ENCODE peak calls at places on chromosomes 1 and 21, in ten cellular contexts. One of them, this sample, is unnamed.

GRCh38 chr21:35198004-35198403 is 148.9 kb upstream of the RUNX1 start:
- DNase-seq in Calu3: peak
- DNase-seq in stimulated activated CD4-positive, alpha-beta T cell treated with anti-CD3 and anti-CD28 coated beads, Interleukin-12 subunit alpha, Interleukin-12 subunit beta, amount 100 ng/mL, for 48 hours: no peak
- DNase-seq in HS-5: peak
- DNase-seq in cardiac fibroblast: peak
- DNase-seq in fibroblast of mammary gland: peak
- DNase-seq in left colon: no peak
- DNase-seq in astrocyte of the cerebellum: peak
- DNase-seq in endothelial cell: no peak
- DNase-seq in MCF 10A: peak
- DNase-seq in this sample: no peak

GRCh38 chr21:46294647-46295176 is 8.6 kb downstream of the YBEY start:
- DNase-seq in stimulated activated CD4-positive, alpha-beta T cell treated with anti-CD3 and anti-CD28 coated beads, Interleukin-12 subunit alpha, Interleukin-12 subunit beta, amount 100 ng/mL, for 48 hours: no peak
- DNase-seq in HS-5: no peak
- DNase-seq in MCF 10A: peak
- DNase-seq in astrocyte of the cerebellum: peak
- DNase-seq in Calu3: peak
- DNase-seq in endothelial cell: no peak
- DNase-seq in fibroblast of mammary gland: peak
- DNase-seq in left colon: no peak
- DNase-seq in cardiac fibroblast: peak
- DNase-seq in this sample: no peak

GRCh38 chr1:175268720-175269119 is 76.1 kb upstream of the KIAA0040 start:
- DNase-seq in MCF 10A: peak
- DNase-seq in HS-5: no peak
- DNase-seq in cardiac fibroblast: no peak
- DNase-seq in left colon: no peak
- DNase-seq in stimulated activated CD4-positive, alpha-beta T cell treated with anti-CD3 and anti-CD28 coated beads, Interleukin-12 subunit alpha, Interleukin-12 subunit beta, amount 100 ng/mL, for 48 hours: no peak
- DNase-seq in fibroblast of mammary gland: peak
- DNase-seq in astrocyte of the cerebellum: no peak
- DNase-seq in endothelial cell: no peak
- DNase-seq in Calu3: peak
- DNase-seq in this sample: no peak

GRCh38 chr1:25028910-25029599 is 99.0 kb upstream of the RUNX3 start:
- DNase-seq in left colon: no peak
- DNase-seq in astrocyte of the cerebellum: no peak
- DNase-seq in stimulated activated CD4-positive, alpha-beta T cell treated with anti-CD3 and anti-CD28 coated beads, Interleukin-12 subunit alpha, Interleukin-12 subunit beta, amount 100 ng/mL, for 48 hours: peak
- DNase-seq in fibroblast of mammary gland: no peak
- DNase-seq in HS-5: no peak
- DNase-seq in endothelial cell: no peak
- DNase-seq in Calu3: no peak
- DNase-seq in MCF 10A: no peak
- DNase-seq in cardiac fibroblast: no peak
- DNase-seq in this sample: no peak

GRCh38 chr1:47755368-47755990 is 241.7 kb downstream of the TRABD2B start:
- DNase-seq in astrocyte of the cerebellum: no peak
- DNase-seq in fibroblast of mammary gland: peak
- DNase-seq in cardiac fibroblast: no peak
- DNase-seq in endothelial cell: peak
- DNase-seq in left colon: peak
- DNase-seq in stimulated activated CD4-positive, alpha-beta T cell treated with anti-CD3 and anti-CD28 coated beads, Interleukin-12 subunit alpha, Interleukin-12 subunit beta, amount 100 ng/mL, for 48 hours: peak
- DNase-seq in Calu3: peak
- DNase-seq in MCF 10A: peak
- DNase-seq in HS-5: no peak
- DNase-seq in this sample: peak

GRCh38 chr1:55428944-55429931 is 214.1 kb upstream of the USP24 start:
- DNase-seq in endothelial cell: no peak
- DNase-seq in fibroblast of mammary gland: peak
- DNase-seq in Calu3: peak
- DNase-seq in stimulated activated CD4-positive, alpha-beta T cell treated with anti-CD3 and anti-CD28 coated beads, Interleukin-12 subunit alpha, Interleukin-12 subunit beta, amount 100 ng/mL, for 48 hours: no peak
- DNase-seq in HS-5: peak
- DNase-seq in cardiac fibroblast: peak
- DNase-seq in MCF 10A: peak
- DNase-seq in astrocyte of the cerebellum: peak
- DNase-seq in left colon: no peak
- DNase-seq in this sample: no peak

GRCh38 chr1:155226910-155227260 is 18.4 kb downstream of the MTX1 start:
- DNase-seq in Calu3: peak
- DNase-seq in endothelial cell: peak
- DNase-seq in fibroblast of mammary gland: peak
- DNase-seq in cardiac fibroblast: peak
- DNase-seq in astrocyte of the cerebellum: no peak
- DNase-seq in stimulated activated CD4-positive, alpha-beta T cell treated with anti-CD3 and anti-CD28 coated beads, Interleukin-12 subunit alpha, Interleukin-12 subunit beta, amount 100 ng/mL, for 48 hours: no peak
- DNase-seq in left colon: peak
- DNase-seq in HS-5: no peak
- DNase-seq in MCF 10A: peak
- DNase-seq in this sample: no peak

GRCh38 chr1:57489342-57490036 is 65.6 kb upstream of the DAB1 start:
- DNase-seq in endothelial cell: no peak
- DNase-seq in HS-5: peak
- DNase-seq in Calu3: no peak
- DNase-seq in cardiac fibroblast: peak
- DNase-seq in stimulated activated CD4-positive, alpha-beta T cell treated with anti-CD3 and anti-CD28 coated beads, Interleukin-12 subunit alpha, Interleukin-12 subunit beta, amount 100 ng/mL, for 48 hours: no peak
- DNase-seq in fibroblast of mammary gland: peak
- DNase-seq in left colon: no peak
- DNase-seq in astrocyte of the cerebellum: peak
- DNase-seq in MCF 10A: peak
- DNase-seq in this sample: no peak

GRCh38 chr1:98325646-98326441 is 335.7 kb upstream of the SNX7 start:
- DNase-seq in Calu3: peak
- DNase-seq in MCF 10A: peak
- DNase-seq in endothelial cell: no peak
- DNase-seq in left colon: peak
- DNase-seq in fibroblast of mammary gland: peak
- DNase-seq in astrocyte of the cerebellum: peak
- DNase-seq in cardiac fibroblast: peak
- DNase-seq in HS-5: peak
- DNase-seq in stimulated activated CD4-positive, alpha-beta T cell treated with anti-CD3 and anti-CD28 coated beads, Interleukin-12 subunit alpha, Interleukin-12 subunit beta, amount 100 ng/mL, for 48 hours: no peak
- DNase-seq in this sample: no peak

GRCh38 chr1:42184616-42185015 is 20.1 kb upstream of the GUCA2A start:
- DNase-seq in Calu3: no peak
- DNase-seq in fibroblast of mammary gland: no peak
- DNase-seq in cardiac fibroblast: no peak
- DNase-seq in endothelial cell: no peak
- DNase-seq in HS-5: no peak
- DNase-seq in stimulated activated CD4-positive, alpha-beta T cell treated with anti-CD3 and anti-CD28 coated beads, Interleukin-12 subunit alpha, Interleukin-12 subunit beta, amount 100 ng/mL, for 48 hours: no peak
- DNase-seq in left colon: no peak
- DNase-seq in astrocyte of the cerebellum: no peak
- DNase-seq in MCF 10A: no peak
- DNase-seq in this sample: no peak

GRCh38 chr1:201307760-201308499 is 24.6 kb downstream of the PKP1 start:
- DNase-seq in endothelial cell: no peak
- DNase-seq in Calu3: peak
- DNase-seq in stimulated activated CD4-positive, alpha-beta T cell treated with anti-CD3 and anti-CD28 coated beads, Interleukin-12 subunit alpha, Interleukin-12 subunit beta, amount 100 ng/mL, for 48 hours: no peak
- DNase-seq in left colon: peak
- DNase-seq in fibroblast of mammary gland: no peak
- DNase-seq in astrocyte of the cerebellum: no peak
- DNase-seq in HS-5: no peak
- DNase-seq in cardiac fibroblast: no peak
- DNase-seq in MCF 10A: peak
- DNase-seq in this sample: no peak

GRCh38 chr1:154767315-154768240 is 102.5 kb downstream of the KCNN3 start:
- DNase-seq in stimulated activated CD4-positive, alpha-beta T cell treated with anti-CD3 and anti-CD28 coated beads, Interleukin-12 subunit alpha, Interleukin-12 subunit beta, amount 100 ng/mL, for 48 hours: no peak
- DNase-seq in Calu3: no peak
- DNase-seq in HS-5: no peak
- DNase-seq in MCF 10A: peak
- DNase-seq in cardiac fibroblast: peak
- DNase-seq in astrocyte of the cerebellum: no peak
- DNase-seq in endothelial cell: no peak
- DNase-seq in fibroblast of mammary gland: no peak
- DNase-seq in left colon: no peak
- DNase-seq in this sample: no peak

GRCh38 chr1:181251001-181251712 is 162.7 kb downstream of the IER5 start:
- DNase-seq in fibroblast of mammary gland: peak
- DNase-seq in endothelial cell: no peak
- DNase-seq in cardiac fibroblast: peak
- DNase-seq in stimulated activated CD4-positive, alpha-beta T cell treated with anti-CD3 and anti-CD28 coated beads, Interleukin-12 subunit alpha, Interleukin-12 subunit beta, amount 100 ng/mL, for 48 hours: no peak
- DNase-seq in MCF 10A: peak
- DNase-seq in HS-5: peak
- DNase-seq in Calu3: peak
- DNase-seq in astrocyte of the cerebellum: peak
- DNase-seq in left colon: no peak
- DNase-seq in this sample: no peak

GRCh38 chr1:28144203-28145135 is 32.0 kb downstream of the PTAFR start:
- DNase-seq in cardiac fibroblast: peak
- DNase-seq in HS-5: peak
- DNase-seq in Calu3: no peak
- DNase-seq in left colon: no peak
- DNase-seq in MCF 10A: peak
- DNase-seq in endothelial cell: no peak
- DNase-seq in stimulated activated CD4-positive, alpha-beta T cell treated with anti-CD3 and anti-CD28 coated beads, Interleukin-12 subunit alpha, Interleukin-12 subunit beta, amount 100 ng/mL, for 48 hours: peak
- DNase-seq in fibroblast of mammary gland: peak
- DNase-seq in astrocyte of the cerebellum: peak
- DNase-seq in this sample: peak

GRCh38 chr1:227774051-227774720 is 39.0 kb downstream of the SNAP47 start:
- DNase-seq in fibroblast of mammary gland: no peak
- DNase-seq in stimulated activated CD4-positive, alpha-beta T cell treated with anti-CD3 and anti-CD28 coated beads, Interleukin-12 subunit alpha, Interleukin-12 subunit beta, amount 100 ng/mL, for 48 hours: no peak
- DNase-seq in left colon: no peak
- DNase-seq in Calu3: no peak
- DNase-seq in MCF 10A: no peak
- DNase-seq in endothelial cell: no peak
- DNase-seq in HS-5: no peak
- DNase-seq in cardiac fibroblast: no peak
- DNase-seq in astrocyte of the cerebellum: no peak
- DNase-seq in this sample: no peak

GRCh38 chr1:48530727-48531351 is 58.8 kb upstream of the SPATA6 start:
- DNase-seq in HS-5: no peak
- DNase-seq in endothelial cell: peak
- DNase-seq in fibroblast of mammary gland: peak
- DNase-seq in Calu3: peak
- DNase-seq in cardiac fibroblast: peak
- DNase-seq in left colon: peak
- DNase-seq in MCF 10A: peak
- DNase-seq in stimulated activated CD4-positive, alpha-beta T cell treated with anti-CD3 and anti-CD28 coated beads, Interleukin-12 subunit alpha, Interleukin-12 subunit beta, amount 100 ng/mL, for 48 hours: peak
- DNase-seq in astrocyte of the cerebellum: peak
- DNase-seq in this sample: peak

GRCh38 chr21:45457161-45457831 is 52.3 kb downstream of the COL18A1 start:
- DNase-seq in astrocyte of the cerebellum: no peak
- DNase-seq in HS-5: no peak
- DNase-seq in endothelial cell: no peak
- DNase-seq in MCF 10A: no peak
- DNase-seq in left colon: no peak
- DNase-seq in cardiac fibroblast: no peak
- DNase-seq in stimulated activated CD4-positive, alpha-beta T cell treated with anti-CD3 and anti-CD28 coated beads, Interleukin-12 subunit alpha, Interleukin-12 subunit beta, amount 100 ng/mL, for 48 hours: no peak
- DNase-seq in fibroblast of mammary gland: no peak
- DNase-seq in Calu3: no peak
- DNase-seq in this sample: no peak

This sample was measured in stimulated activated naive B cell treated with anti-CD40 and anti-IgM and Interleukin-4, amounts not matched to agents 10 μg/mL and 1 μg/mL and 100 μg/mL, for 72 hours.